ENCODE peak calls at places on chromosome 2, in ten cellular contexts. V, K, M, R, X, J, I, W, Z and F are unnamed samples.

GRCh38 chr2:126952216-126952615 is 53.5 kb downstream of the TEX51 start:
- DNase-seq in X (no peak), V (no peak), W (no peak), R (no peak), Z (no peak), K (no peak), M (no peak), J (no peak), I (no peak), F (no peak)

GRCh38 chr2:48568551-48568950 is 38.6 kb downstream of the STON1 start:
- DNase-seq in W (no peak), Z (no peak), J (no peak), V (peak), M (no peak), R (no peak), K (no peak), X (no peak), I (no peak), F (no peak)

GRCh38 chr2:233919938-233920337 is 2.8 kb downstream of the TRPM8 start:
- DNase-seq in J (peak), M (no peak), R (peak), Z (no peak), W (no peak), V (no peak), I (no peak), K (no peak), X (no peak), F (no peak)

GRCh38 chr2:74379851-74380789 is at the start of gene DCTN1:
- DNase-seq in X (no peak), W (peak), Z (no peak), J (peak), R (peak), K (peak), I (peak), V (peak), M (no peak), F (no peak)

GRCh38 chr2:65826567-65826966 is 394.2 kb upstream of the SPRED2 start:
- DNase-seq in V (no peak), J (no peak), I (no peak), M (no peak), R (no peak), W (no peak), K (no peak), Z (no peak), X (no peak), F (peak)

GRCh38 chr2:12709207-12709522 is 7.6 kb upstream of the TRIB2 start:
- DNase-seq in V (no peak), J (no peak), R (no peak), I (peak), W (no peak), M (no peak), X (no peak), Z (no peak), K (no peak), F (no peak)

GRCh38 chr2:111904726-111905476 is 6.5 kb downstream of the MERTK start:
- DNase-seq in M (no peak), X (no peak), V (no peak), K (no peak), I (no peak), J (no peak), Z (no peak), R (no peak), W (no peak), F (no peak)

GRCh38 chr2:121351521-121352318 is 66.7 kb upstream of the TFCP2L1 start:
- DNase-seq in M (no peak), X (no peak), I (no peak), J (no peak), K (no peak), W (no peak), Z (no peak), R (no peak), V (no peak), F (no peak)

GRCh38 chr2:219483451-219484342 is 15.0 kb upstream of the GMPPA start:
- DNase-seq in W (no peak), V (no peak), R (no peak), K (no peak), I (no peak), X (peak), J (no peak), Z (no peak), M (no peak), F (peak)

GRCh38 chr2:650343-651310 is 26.6 kb downstream of the TMEM18 start:
- DNase-seq in J (no peak), V (peak), K (no peak), M (no peak), X (no peak), W (no peak), I (no peak), Z (no peak), R (no peak), F (no peak)

GRCh38 chr2:79630060-79630459 is 117.2 kb downstream of the CTNNA2 start:
- DNase-seq in V (no peak), I (no peak), M (no peak), W (no peak), R (peak), X (no peak), J (no peak), Z (no peak), K (peak), F (no peak)

GRCh38 chr2:26756337-26756736 is 7.7 kb upstream of the SLC35F6 start:
- DNase-seq in M (no peak), J (no peak), V (no peak), R (no peak), I (no peak), W (no peak), K (no peak), Z (no peak), X (no peak), F (peak)

GRCh38 chr2:2834105-2834504 is 503.0 kb upstream of the MYT1L start:
- DNase-seq in M (no peak), V (no peak), Z (no peak), R (no peak), K (no peak), W (no peak), X (no peak), I (no peak), J (no peak), F (no peak)

GRCh38 chr2:118834440-118834810 is 13.0 kb downstream of the EN1 start:
- DNase-seq in J (no peak), V (no peak), K (no peak), I (no peak), M (no peak), X (no peak), Z (no peak), R (no peak), W (no peak), F (no peak)

GRCh38 chr2:65204461-65205230 is 23.0 kb upstream of the ACTR2 start:
- DNase-seq in X (no peak), M (no peak), J (peak), I (no peak), R (no peak), K (no peak), W (no peak), Z (no peak), V (peak), F (peak)

GRCh38 chr2:233240897-233241296 is 10.6 kb upstream of the ATG16L1 start:
- DNase-seq in J (no peak), M (no peak), K (no peak), Z (no peak), W (no peak), V (no peak), X (no peak), I (no peak), R (no peak), F (no peak)

GRCh38 chr2:38013158-38013752 is 62.7 kb downstream of the CYP1B1 start:
- DNase-seq in J (peak), X (no peak), I (no peak), K (no peak), V (no peak), M (no peak), Z (no peak), W (no peak), R (peak), F (no peak)

GRCh38 chr2:9565436-9566153 is 10.0 kb upstream of the ADAM17 start:
- DNase-seq in V (peak), M (no peak), Z (no peak), X (no peak), J (peak), I (no peak), R (peak), K (peak), W (no peak), F (no peak)

GRCh38 chr2:237885171-237885930 is 25.9 kb downstream of the RAMP1 start:
- DNase-seq in I (no peak), Z (no peak), X (no peak), W (no peak), K (no peak), J (no peak), M (no peak), V (no peak), R (no peak), F (no peak)

GRCh38 chr2:15797231-15797945 is 143.0 kb upstream of the MYCN start:
- DNase-seq in V (no peak), I (no peak), R (no peak), W (no peak), M (no peak), X (no peak), K (no peak), Z (no peak), J (no peak), F (no peak)

GRCh38 chr2:234164499-234165409 is 114.3 kb downstream of the SPP2 start:
- DNase-seq in X (no peak), K (no peak), M (peak), R (peak), I (peak), V (no peak), J (no peak), W (no peak), Z (no peak), F (peak)

GRCh38 chr2:160407393-160408204 is 86.0 kb downstream of the RBMS1 start:
- DNase-seq in V (peak), M (peak), W (peak), Z (peak), J (peak), X (peak), K (peak), I (peak), R (peak), F (peak)

GRCh38 chr2:46488389-46488788 is 9.0 kb downstream of the TMEM247 start:
- DNase-seq in W (no peak), R (no peak), Z (no peak), M (no peak), V (no peak), K (no peak), I (no peak), J (no peak), X (no peak), F (no peak)

GRCh38 chr2:238113611-238114010 is 13.5 kb downstream of the ESPNL start:
- DNase-seq in K (no peak), I (no peak), X (no peak), V (no peak), M (no peak), Z (no peak), J (no peak), W (no peak), R (no peak), F (no peak)

GRCh38 chr2:177549171-177549570 is 156.6 kb downstream of the AGPS start:
- DNase-seq in J (no peak), I (no peak), R (no peak), K (no peak), Z (no peak), X (no peak), W (no peak), V (no peak), M (no peak), F (no peak)